ENCODE peak calls at places on chromosomes 7 and 10, in seven cellular contexts. One of them, this sample, is unnamed.

GRCh38 chr10:62076872-62077271 is 175.4 kb downstream of the ARID5B start:
- DNase-seq in HCT116: no peak
- DNase-seq in suprapubic skin: no peak
- DNase-seq in spleen: no peak
- DNase-seq in GM12878: no peak
- DNase-seq in vagina: no peak
- DNase-seq in sigmoid colon: no peak
- DNase-seq in this sample: no peak

GRCh38 chr10:78162867-78163266 is 129.2 kb downstream of the RPS24 start:
- DNase-seq in GM12878: no peak
- DNase-seq in suprapubic skin: no peak
- DNase-seq in sigmoid colon: no peak
- DNase-seq in spleen: no peak
- DNase-seq in vagina: no peak
- DNase-seq in HCT116: no peak
- DNase-seq in this sample: no peak

GRCh38 chr7:75572396-75572795 is 80.3 kb downstream of the SPDYE5 start:
- DNase-seq in spleen: no peak
- DNase-seq in sigmoid colon: no peak
- DNase-seq in suprapubic skin: no peak
- DNase-seq in GM12878: no peak
- DNase-seq in vagina: no peak
- DNase-seq in HCT116: no peak
- DNase-seq in this sample: no peak

GRCh38 chr10:89346264-89346971 is 18.6 kb downstream of the IFIT3 start:
- DNase-seq in GM12878: no peak
- DNase-seq in suprapubic skin: no peak
- DNase-seq in vagina: no peak
- DNase-seq in spleen: no peak
- DNase-seq in sigmoid colon: no peak
- DNase-seq in HCT116: no peak
- DNase-seq in this sample: no peak

GRCh38 chr7:107744345-107744750 is 406 bp downstream of the CBLL1 start:
- DNase-seq in spleen: no peak
- DNase-seq in vagina: no peak
- DNase-seq in sigmoid colon: no peak
- DNase-seq in suprapubic skin: no peak
- DNase-seq in HCT116: no peak
- DNase-seq in GM12878: no peak
- DNase-seq in this sample: no peak

GRCh38 chr10:86170255-86171153 is 196.1 kb downstream of the GRID1 start:
- DNase-seq in spleen: peak
- DNase-seq in sigmoid colon: peak
- DNase-seq in GM12878: peak
- DNase-seq in suprapubic skin: no peak
- DNase-seq in HCT116: no peak
- DNase-seq in vagina: no peak
- DNase-seq in this sample: no peak

GRCh38 chr7:100516135-100516812 is 22.7 kb upstream of the AGFG2 start:
- DNase-seq in spleen: no peak
- DNase-seq in vagina: no peak
- DNase-seq in suprapubic skin: peak
- DNase-seq in HCT116: no peak
- DNase-seq in sigmoid colon: peak
- DNase-seq in GM12878: peak
- DNase-seq in this sample: no peak

GRCh38 chr7:2024227-2024918 is 208.4 kb downstream of the MAD1L1 start:
- DNase-seq in suprapubic skin: peak
- DNase-seq in sigmoid colon: peak
- DNase-seq in spleen: peak
- DNase-seq in GM12878: no peak
- DNase-seq in vagina: no peak
- DNase-seq in HCT116: no peak
- DNase-seq in this sample: no peak

GRCh38 chr7:126702242-126703016 is 550.3 kb downstream of the GRM8 start:
- DNase-seq in vagina: no peak
- DNase-seq in HCT116: no peak
- DNase-seq in spleen: no peak
- DNase-seq in sigmoid colon: no peak
- DNase-seq in GM12878: peak
- DNase-seq in suprapubic skin: no peak
- DNase-seq in this sample: no peak

GRCh38 chr10:90051053-90051452 is 349.7 kb downstream of the KIF20B start:
- DNase-seq in suprapubic skin: no peak
- DNase-seq in spleen: no peak
- DNase-seq in HCT116: no peak
- DNase-seq in vagina: no peak
- DNase-seq in GM12878: no peak
- DNase-seq in sigmoid colon: no peak
- DNase-seq in this sample: no peak

GRCh38 chr10:52653510-52653909 is 119.1 kb downstream of the MBL2 start:
- DNase-seq in vagina: no peak
- DNase-seq in GM12878: no peak
- DNase-seq in suprapubic skin: no peak
- DNase-seq in HCT116: no peak
- DNase-seq in spleen: no peak
- DNase-seq in sigmoid colon: no peak
- DNase-seq in this sample: no peak

GRCh38 chr10:84988011-84988410 is 659.6 kb downstream of the CCSER2 start:
- DNase-seq in spleen: no peak
- DNase-seq in suprapubic skin: no peak
- DNase-seq in vagina: no peak
- DNase-seq in sigmoid colon: no peak
- DNase-seq in GM12878: no peak
- DNase-seq in HCT116: no peak
- DNase-seq in this sample: no peak

GRCh38 chr10:77501846-77502251 is 135.8 kb downstream of the KCNMA1 start:
- DNase-seq in sigmoid colon: no peak
- DNase-seq in GM12878: no peak
- DNase-seq in suprapubic skin: no peak
- DNase-seq in spleen: no peak
- DNase-seq in HCT116: no peak
- DNase-seq in vagina: no peak
- DNase-seq in this sample: no peak

DNA sequence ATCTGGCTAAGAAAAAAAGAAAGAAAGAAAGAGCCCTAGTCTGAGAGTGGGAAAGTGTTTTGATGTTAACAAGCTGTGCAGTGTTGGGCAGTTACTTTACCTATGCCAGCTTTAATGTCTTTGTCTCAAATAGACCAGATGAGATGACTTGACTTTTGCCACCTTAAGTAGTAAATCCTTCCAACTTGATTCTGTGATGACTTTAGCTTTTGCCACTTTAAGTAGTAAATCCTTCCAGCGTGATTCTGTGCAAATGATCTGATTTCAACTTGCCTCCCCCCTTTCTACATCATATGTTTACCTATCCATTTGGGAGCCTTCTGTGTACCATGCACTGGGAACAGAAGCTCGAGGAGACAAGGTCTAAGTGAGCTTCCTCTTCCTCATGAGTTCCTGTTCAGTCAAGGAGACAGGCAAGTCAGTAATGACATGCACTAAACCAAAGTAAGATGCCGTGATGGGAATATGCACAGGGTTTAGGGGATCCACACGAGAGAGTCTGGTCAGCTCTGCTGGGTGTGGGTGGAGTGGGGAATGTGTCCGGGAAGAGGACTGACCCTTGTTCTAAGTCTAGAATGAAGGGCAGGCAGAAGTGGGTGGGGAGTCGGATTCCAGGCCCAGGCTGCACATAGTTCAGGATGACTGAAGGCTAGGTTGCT is 17.3 kb downstream of the INPP5F start:
- DNase-seq in sigmoid colon: no peak
- DNase-seq in suprapubic skin: no peak
- DNase-seq in spleen: no peak
- DNase-seq in HCT116: no peak
- DNase-seq in GM12878: no peak
- DNase-seq in vagina: no peak
- DNase-seq in this sample: no peak
- TF ChIP-seq POLR2AphosphoS5 in sigmoid colon: no peak
- TF ChIP-seq POLR2AphosphoS5 in suprapubic skin: no peak
- TF ChIP-seq POLR2AphosphoS5 in spleen: no peak
- TF ChIP-seq POLR2AphosphoS5 in HCT116: no peak
- TF ChIP-seq POLR2AphosphoS5 in GM12878: no peak
- TF ChIP-seq POLR2AphosphoS5 in vagina: no peak
- TF ChIP-seq POLR2AphosphoS5 in this sample: no peak

DNA sequence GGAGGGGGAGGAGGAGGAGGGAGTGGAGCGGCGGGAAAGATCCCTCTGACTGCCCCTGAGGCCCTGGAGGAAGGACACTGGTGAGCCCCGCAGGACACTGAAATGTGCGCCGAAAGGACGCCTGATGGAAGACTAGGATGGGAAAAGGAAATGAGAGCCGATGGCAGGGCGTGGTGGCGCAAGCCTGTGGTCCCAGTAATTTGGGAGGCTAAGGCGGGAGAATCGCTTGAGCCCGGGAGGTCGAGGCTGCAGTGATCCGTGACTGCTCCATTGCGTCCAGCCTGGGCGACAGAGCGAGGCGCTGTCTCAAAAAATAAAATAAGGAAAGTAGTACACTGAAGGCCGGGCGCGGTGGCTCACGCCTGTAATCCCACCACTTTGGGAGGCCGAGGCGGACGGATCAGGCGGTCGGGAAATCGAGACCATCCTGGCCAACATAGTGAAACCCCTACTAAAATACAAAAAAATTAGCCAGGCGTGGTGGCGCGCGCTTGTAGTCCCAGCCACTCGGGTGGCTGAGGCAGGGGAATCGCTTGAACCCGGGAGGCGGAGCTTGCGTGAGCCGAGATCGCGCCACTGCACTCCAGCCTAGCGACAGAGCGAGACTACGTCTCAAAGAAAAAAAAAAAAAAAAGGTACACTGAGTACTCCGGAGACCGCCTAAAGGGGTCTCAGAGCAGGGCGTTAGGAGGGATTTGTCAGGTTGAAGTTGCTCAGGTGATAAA is 561 bp upstream of the HNRNPF start:
- DNase-seq in vagina: no peak
- DNase-seq in GM12878: no peak
- DNase-seq in sigmoid colon: peak
- DNase-seq in suprapubic skin: no peak
- DNase-seq in spleen: peak
- DNase-seq in HCT116: no peak
- DNase-seq in this sample: no peak
- TF ChIP-seq POLR2A in vagina: no peak
- TF ChIP-seq POLR2A in GM12878: no peak
- TF ChIP-seq POLR2A in sigmoid colon: no peak
- TF ChIP-seq POLR2A in suprapubic skin: no peak
- TF ChIP-seq POLR2A in spleen: no peak
- TF ChIP-seq POLR2A in HCT116: peak
- TF ChIP-seq POLR2A in this sample: peak

DNA sequence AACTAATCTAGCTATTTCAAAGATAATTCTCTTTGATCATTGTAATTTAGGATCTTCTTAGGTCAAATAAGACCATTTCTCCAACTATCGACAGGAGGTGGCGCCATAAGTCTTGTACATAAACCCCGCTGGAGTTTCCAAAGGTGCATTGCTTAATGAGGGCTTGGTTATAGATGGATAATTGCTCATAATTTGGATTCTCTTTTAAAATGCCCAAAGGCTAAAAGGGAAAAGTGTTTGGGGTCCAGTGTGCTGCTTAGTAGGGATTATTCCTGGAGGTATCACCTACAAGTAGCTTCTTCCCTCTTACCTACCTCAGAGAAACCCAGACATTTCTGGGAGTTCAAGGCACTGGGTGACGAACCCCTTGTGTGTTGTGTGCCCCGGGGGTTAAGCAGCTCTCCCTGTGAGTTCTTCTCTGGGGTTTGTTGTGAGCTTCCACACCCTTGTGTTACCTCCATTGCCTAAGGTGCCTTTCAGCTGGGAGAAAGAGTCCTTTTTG is 75.2 kb downstream of the PAXIP1 start:
- DNase-seq in GM12878: peak
- DNase-seq in vagina: peak
- DNase-seq in HCT116: peak
- DNase-seq in sigmoid colon: peak
- DNase-seq in suprapubic skin: peak
- DNase-seq in spleen: peak
- DNase-seq in this sample: no peak
- TF ChIP-seq POLR2AphosphoS5 in GM12878: no peak
- TF ChIP-seq POLR2AphosphoS5 in vagina: no peak
- TF ChIP-seq POLR2AphosphoS5 in HCT116: no peak
- TF ChIP-seq POLR2AphosphoS5 in sigmoid colon: no peak
- TF ChIP-seq POLR2AphosphoS5 in suprapubic skin: no peak
- TF ChIP-seq POLR2AphosphoS5 in spleen: no peak
- TF ChIP-seq POLR2AphosphoS5 in this sample: no peak

DNA sequence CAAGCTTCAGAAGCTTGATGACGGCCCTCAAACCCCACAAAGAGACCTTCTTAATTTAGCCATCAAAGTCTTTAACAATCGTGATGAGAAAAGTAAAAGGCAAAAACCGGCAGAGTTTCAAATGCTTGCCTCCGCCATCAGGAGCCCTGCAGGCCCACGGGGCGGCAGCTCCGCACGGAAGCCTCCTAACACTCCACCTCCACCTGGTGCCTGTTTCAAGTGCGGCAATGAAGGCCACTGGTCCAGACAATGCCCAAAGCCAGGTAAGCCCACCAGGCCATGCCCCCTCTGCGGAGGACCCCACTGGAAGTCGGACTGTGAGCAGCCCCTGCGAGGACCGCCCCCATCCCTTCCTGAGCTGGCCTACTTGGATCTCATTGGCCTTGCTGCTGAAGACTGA is 43.6 kb downstream of the CBX3 start:
- DNase-seq in spleen: no peak
- DNase-seq in HCT116: no peak
- DNase-seq in vagina: no peak
- DNase-seq in GM12878: no peak
- DNase-seq in sigmoid colon: no peak
- DNase-seq in suprapubic skin: no peak
- DNase-seq in this sample: no peak
- TF ChIP-seq POLR2A in spleen: no peak
- TF ChIP-seq POLR2A in HCT116: no peak
- TF ChIP-seq POLR2A in vagina: no peak
- TF ChIP-seq POLR2A in GM12878: no peak
- TF ChIP-seq POLR2A in sigmoid colon: no peak
- TF ChIP-seq POLR2A in suprapubic skin: no peak
- TF ChIP-seq POLR2A in this sample: no peak

DNA sequence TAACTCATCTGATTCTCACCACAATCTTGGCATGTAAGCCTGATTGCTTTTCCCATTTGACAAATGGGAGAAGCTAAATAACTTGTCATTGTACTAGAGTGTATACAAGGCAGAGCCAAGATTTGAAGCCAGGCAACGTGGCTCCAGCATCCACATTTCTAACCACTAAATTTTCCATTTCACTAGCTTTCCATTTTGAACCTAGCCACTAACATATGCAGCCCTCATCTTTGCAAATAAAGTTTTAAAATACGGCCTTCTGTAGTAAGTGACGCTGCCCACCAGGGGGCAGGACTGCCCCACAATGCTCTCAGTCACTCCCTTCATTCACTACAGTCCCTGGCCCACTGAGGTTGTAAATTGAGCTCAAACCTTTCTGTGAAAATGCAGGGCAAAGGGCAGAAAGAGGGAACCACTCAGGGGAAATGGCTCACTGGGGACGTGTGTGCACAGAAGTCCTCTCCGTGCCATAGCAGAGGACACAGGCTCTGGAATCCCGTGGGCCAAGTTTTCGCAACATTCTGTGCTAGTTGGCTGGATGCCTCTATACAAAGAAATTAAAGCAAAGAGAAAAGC is 315.7 kb downstream of the TNS3 start:
- DNase-seq in vagina: no peak
- DNase-seq in spleen: peak
- DNase-seq in HCT116: peak
- DNase-seq in sigmoid colon: peak
- DNase-seq in suprapubic skin: no peak
- DNase-seq in GM12878: peak
- DNase-seq in this sample: peak
- TF ChIP-seq POLR2AphosphoS5 in vagina: no peak
- TF ChIP-seq POLR2AphosphoS5 in spleen: peak
- TF ChIP-seq POLR2AphosphoS5 in HCT116: no peak
- TF ChIP-seq POLR2AphosphoS5 in sigmoid colon: no peak
- TF ChIP-seq POLR2AphosphoS5 in suprapubic skin: no peak
- TF ChIP-seq POLR2AphosphoS5 in GM12878: no peak
- TF ChIP-seq POLR2AphosphoS5 in this sample: no peak

GRCh38 chr7:63925626-63926460 is 72.8 kb upstream of the ZNF722 start:
- DNase-seq in HCT116: no peak
- DNase-seq in sigmoid colon: peak
- DNase-seq in vagina: no peak
- DNase-seq in suprapubic skin: no peak
- DNase-seq in spleen: peak
- DNase-seq in GM12878: no peak
- DNase-seq in this sample: no peak
- TF ChIP-seq POLR2A in HCT116: no peak
- TF ChIP-seq POLR2A in sigmoid colon: no peak
- TF ChIP-seq POLR2A in vagina: no peak
- TF ChIP-seq POLR2A in suprapubic skin: no peak
- TF ChIP-seq POLR2A in spleen: no peak
- TF ChIP-seq POLR2A in GM12878: no peak
- TF ChIP-seq POLR2A in this sample: no peak

This sample was measured in GM12891.